ENCODE peak calls at places on chromosomes 2 and 18, in four cellular contexts. H is tibial artery; K is natural killer cell treated with Interleukin-12 subunit alpha and Interleukin-12 subunit beta and Interleukin-15 and Interleukin-18, amount 100 ng/mL, for 72 hours; D is M059J. O is an unnamed sample.

GRCh38 chr2:25204190-25204838 is 35.9 kb upstream of the POMC start:
- DNase-seq in D (no peak), H (no peak), K (no peak), O (no peak)

GRCh38 chr2:65351948-65352595 is 80.3 kb downstream of the SPRED2 start:
- DNase-seq in K (no peak), H (no peak), D (no peak), O (no peak)

GRCh38 chr18:35729971-35730668 is 148.6 kb downstream of the GALNT1 start:
- DNase-seq in D (no peak), K (no peak), H (no peak), O (no peak)

GRCh38 chr2:1728821-1729220 is 15.5 kb downstream of the PXDN start:
- DNase-seq in D (no peak), H (peak), K (no peak), O (no peak)

GRCh38 chr2:177172034-177172880 is 40.3 kb upstream of the HNRNPA3 start:
- DNase-seq in D (peak), H (no peak), K (no peak), O (peak)

GRCh38 chr18:22858121-22858520 is 75.0 kb upstream of the RBBP8 start:
- DNase-seq in D (no peak), K (no peak), H (no peak), O (no peak)

GRCh38 chr18:2923464-2923863 is 76.7 kb downstream of the EMILIN2 start:
- DNase-seq in H (no peak), D (no peak), K (no peak), O (no peak)

GRCh38 chr18:77559274-77559910 is 309.7 kb downstream of the GALR1 start:
- DNase-seq in D (no peak), K (no peak), H (no peak), O (no peak)

GRCh38 chr2:98896416-98896815 is 39.6 kb downstream of the CRACDL start:
- DNase-seq in H (no peak), D (no peak), K (no peak), O (no peak)

GRCh38 chr2:241901500-241902351 is 32.2 kb downstream of the RTP5 start:
- DNase-seq in K (no peak), H (no peak), D (no peak), O (peak)

GRCh38 chr2:15298769-15299168 is 262.4 kb downstream of the NBAS start:
- DNase-seq in D (no peak), H (no peak), K (no peak), O (no peak)

GRCh38 chr2:179344970-179345369 is 80.3 kb upstream of the SESTD1 start:
- DNase-seq in D (peak), H (no peak), K (no peak), O (peak)

GRCh38 chr2:33116799-33117198 is 170.0 kb downstream of the LTBP1 start:
- DNase-seq in D (no peak), H (no peak), K (no peak), O (no peak)

GRCh38 chr2:159506764-159507406 is 109.5 kb downstream of the BAZ2B start:
- DNase-seq in D (peak), K (no peak), H (no peak), O (no peak)

GRCh38 chr2:86648696-86649095 is 25.0 kb upstream of the RNF103 start:
- DNase-seq in K (no peak), H (no peak), D (no peak), O (no peak)

O was measured in fibroblast of gingiva.